ENCODE peak calls at places on chromosomes 11 and 22, in seven cellular contexts. One of them, this sample, is unnamed.

GRCh38 chr11:5967708-5968107 is 586 bp downstream of the OR56A5 start:
- DNase-seq in hypothalamus: no peak
- DNase-seq in gastrocnemius medialis: no peak
- DNase-seq in T-helper 1 cell: no peak
- DNase-seq in GM20000: no peak
- DNase-seq in SHP77: no peak
- DNase-seq in head of caudate nucleus: no peak
- DNase-seq in this sample: no peak

GRCh38 chr11:26229270-26229669 is 102.7 kb upstream of the ANO3 start:
- DNase-seq in gastrocnemius medialis: no peak
- DNase-seq in SHP77: no peak
- DNase-seq in head of caudate nucleus: no peak
- DNase-seq in hypothalamus: no peak
- DNase-seq in GM20000: no peak
- DNase-seq in T-helper 1 cell: no peak
- DNase-seq in this sample: no peak

GRCh38 chr11:118415739-118416068 is 14.3 kb downstream of the ATP5MG start:
- DNase-seq in gastrocnemius medialis: no peak
- DNase-seq in SHP77: no peak
- DNase-seq in GM20000: no peak
- DNase-seq in hypothalamus: no peak
- DNase-seq in T-helper 1 cell: no peak
- DNase-seq in head of caudate nucleus: no peak
- DNase-seq in this sample: peak; percentile 36

GRCh38 chr11:33444835-33445594 is 187.8 kb downstream of the HIPK3 start:
- DNase-seq in hypothalamus: no peak
- DNase-seq in T-helper 1 cell: no peak
- DNase-seq in SHP77: no peak
- DNase-seq in gastrocnemius medialis: no peak
- DNase-seq in GM20000: no peak
- DNase-seq in head of caudate nucleus: peak; percentile 55
- DNase-seq in this sample: no peak

GRCh38 chr11:44943696-44944095 is 7.0 kb downstream of the TP53I11 start:
- DNase-seq in hypothalamus: no peak
- DNase-seq in SHP77: peak; percentile 40
- DNase-seq in head of caudate nucleus: no peak
- DNase-seq in GM20000: no peak
- DNase-seq in T-helper 1 cell: no peak
- DNase-seq in gastrocnemius medialis: no peak
- DNase-seq in this sample: no peak

GRCh38 chr11:9075441-9076000 is 15.9 kb downstream of the SCUBE2 start:
- DNase-seq in T-helper 1 cell: no peak
- DNase-seq in GM20000: no peak
- DNase-seq in gastrocnemius medialis: no peak
- DNase-seq in head of caudate nucleus: no peak
- DNase-seq in hypothalamus: no peak
- DNase-seq in SHP77: no peak
- DNase-seq in this sample: no peak

GRCh38 chr11:100849009-100849913 is 162.2 kb downstream of the ARHGAP42 start:
- DNase-seq in head of caudate nucleus: no peak
- DNase-seq in gastrocnemius medialis: no peak
- DNase-seq in SHP77: no peak
- DNase-seq in T-helper 1 cell: no peak
- DNase-seq in hypothalamus: no peak
- DNase-seq in GM20000: no peak
- DNase-seq in this sample: no peak

GRCh38 chr11:74004694-74005615 is 3.9 kb downstream of the UCP3 start:
- DNase-seq in T-helper 1 cell: peak; percentile 66
- DNase-seq in GM20000: no peak
- DNase-seq in hypothalamus: no peak
- DNase-seq in head of caudate nucleus: no peak
- DNase-seq in gastrocnemius medialis: no peak
- DNase-seq in SHP77: no peak
- DNase-seq in this sample: peak; percentile 24

GRCh38 chr11:128734439-128735224 is 40.8 kb downstream of the FLI1 start:
- DNase-seq in hypothalamus: no peak
- DNase-seq in head of caudate nucleus: peak; percentile 37
- DNase-seq in gastrocnemius medialis: peak; percentile 14
- DNase-seq in GM20000: no peak
- DNase-seq in T-helper 1 cell: no peak
- DNase-seq in SHP77: no peak
- DNase-seq in this sample: no peak

GRCh38 chr11:21169639-21170038 is 500.3 kb downstream of the NELL1 start:
- DNase-seq in head of caudate nucleus: no peak
- DNase-seq in gastrocnemius medialis: no peak
- DNase-seq in T-helper 1 cell: no peak
- DNase-seq in GM20000: no peak
- DNase-seq in hypothalamus: no peak
- DNase-seq in SHP77: no peak
- DNase-seq in this sample: no peak

GRCh38 chr11:19160839-19161238 is 40.9 kb downstream of the CSRP3 start:
- DNase-seq in hypothalamus: no peak
- DNase-seq in GM20000: no peak
- DNase-seq in SHP77: no peak
- DNase-seq in gastrocnemius medialis: no peak
- DNase-seq in T-helper 1 cell: no peak
- DNase-seq in head of caudate nucleus: no peak
- DNase-seq in this sample: no peak

GRCh38 chr11:32902089-32902665 is 9.6 kb downstream of the QSER1 start:
- DNase-seq in SHP77: no peak
- DNase-seq in GM20000: no peak
- DNase-seq in head of caudate nucleus: no peak
- DNase-seq in gastrocnemius medialis: no peak
- DNase-seq in hypothalamus: no peak
- DNase-seq in T-helper 1 cell: no peak
- DNase-seq in this sample: no peak

GRCh38 chr11:2418961-2419360 is 18.4 kb downstream of the TSSC4 start:
- DNase-seq in hypothalamus: no peak
- DNase-seq in gastrocnemius medialis: no peak
- DNase-seq in GM20000: no peak
- DNase-seq in head of caudate nucleus: no peak
- DNase-seq in T-helper 1 cell: no peak
- DNase-seq in SHP77: no peak
- DNase-seq in this sample: no peak

GRCh38 chr11:86644291-86644690 is 28.1 kb downstream of the ME3 start:
- DNase-seq in gastrocnemius medialis: no peak
- DNase-seq in SHP77: no peak
- DNase-seq in hypothalamus: no peak
- DNase-seq in T-helper 1 cell: no peak
- DNase-seq in GM20000: no peak
- DNase-seq in head of caudate nucleus: no peak
- DNase-seq in this sample: no peak

GRCh38 chr11:4748435-4748834 is 21.3 kb downstream of the OR51F1 start:
- DNase-seq in head of caudate nucleus: no peak
- DNase-seq in T-helper 1 cell: no peak
- DNase-seq in SHP77: no peak
- DNase-seq in gastrocnemius medialis: no peak
- DNase-seq in GM20000: no peak
- DNase-seq in hypothalamus: no peak
- DNase-seq in this sample: no peak

GRCh38 chr22:45196926-45197605 is 33.3 kb downstream of the NUP50 start:
- DNase-seq in gastrocnemius medialis: no peak
- DNase-seq in SHP77: no peak
- DNase-seq in hypothalamus: no peak
- DNase-seq in GM20000: peak; percentile 14
- DNase-seq in head of caudate nucleus: no peak
- DNase-seq in T-helper 1 cell: no peak
- DNase-seq in this sample: no peak

GRCh38 chr11:9735236-9735635 is 71.4 kb downstream of the SWAP70 start:
- DNase-seq in T-helper 1 cell: no peak
- DNase-seq in gastrocnemius medialis: no peak
- DNase-seq in GM20000: no peak
- DNase-seq in hypothalamus: no peak
- DNase-seq in SHP77: no peak
- DNase-seq in head of caudate nucleus: no peak
- DNase-seq in this sample: no peak

GRCh38 chr22:48720662-48721393 is 1106.8 kb downstream of the BRD1 start:
- DNase-seq in hypothalamus: no peak
- DNase-seq in GM20000: no peak
- DNase-seq in SHP77: no peak
- DNase-seq in T-helper 1 cell: no peak
- DNase-seq in head of caudate nucleus: no peak
- DNase-seq in gastrocnemius medialis: no peak
- DNase-seq in this sample: no peak

GRCh38 chr11:110747531-110747930 is 35.3 kb upstream of the ARHGAP20 start:
- DNase-seq in hypothalamus: no peak
- DNase-seq in T-helper 1 cell: no peak
- DNase-seq in SHP77: no peak
- DNase-seq in GM20000: no peak
- DNase-seq in gastrocnemius medialis: no peak
- DNase-seq in head of caudate nucleus: no peak
- DNase-seq in this sample: no peak

GRCh38 chr22:31346733-31347250 is 646 bp upstream of the PATZ1 start:
- DNase-seq in hypothalamus: no peak
- DNase-seq in GM20000: peak; percentile 81
- DNase-seq in SHP77: peak; percentile 45
- DNase-seq in head of caudate nucleus: peak; percentile 68
- DNase-seq in T-helper 1 cell: peak; percentile 17
- DNase-seq in gastrocnemius medialis: no peak
- DNase-seq in this sample: peak; percentile 55

GRCh38 chr22:28813772-28814518 is 13.6 kb upstream of the XBP1 start:
- DNase-seq in gastrocnemius medialis: peak; percentile 9
- DNase-seq in head of caudate nucleus: peak; percentile 10
- DNase-seq in T-helper 1 cell: no peak
- DNase-seq in GM20000: no peak
- DNase-seq in SHP77: peak; percentile 53
- DNase-seq in hypothalamus: no peak
- DNase-seq in this sample: no peak

GRCh38 chr11:75107187-75107586 is 10.5 kb upstream of the OR2AT4 start:
- DNase-seq in GM20000: no peak
- DNase-seq in SHP77: no peak
- DNase-seq in T-helper 1 cell: no peak
- DNase-seq in gastrocnemius medialis: no peak
- DNase-seq in hypothalamus: no peak
- DNase-seq in head of caudate nucleus: no peak
- DNase-seq in this sample: no peak

GRCh38 chr11:112778091-112778889 is 182.9 kb upstream of the NCAM1 start:
- DNase-seq in hypothalamus: no peak
- DNase-seq in T-helper 1 cell: no peak
- DNase-seq in GM20000: no peak
- DNase-seq in gastrocnemius medialis: no peak
- DNase-seq in head of caudate nucleus: no peak
- DNase-seq in SHP77: no peak
- DNase-seq in this sample: no peak

GRCh38 chr22:17435375-17435774 is 66.1 kb downstream of the CECR2 start:
- DNase-seq in gastrocnemius medialis: no peak
- DNase-seq in hypothalamus: no peak
- DNase-seq in head of caudate nucleus: no peak
- DNase-seq in SHP77: no peak
- DNase-seq in GM20000: no peak
- DNase-seq in T-helper 1 cell: no peak
- DNase-seq in this sample: no peak

GRCh38 chr11:73330569-73331093 is 22.6 kb downstream of the ARHGEF17 start:
- DNase-seq in SHP77: no peak
- DNase-seq in head of caudate nucleus: no peak
- DNase-seq in gastrocnemius medialis: no peak
- DNase-seq in GM20000: no peak
- DNase-seq in T-helper 1 cell: no peak
- DNase-seq in hypothalamus: no peak
- DNase-seq in this sample: no peak

GRCh38 chr11:126591966-126592489 is 236.5 kb downstream of the ST3GAL4 start:
- DNase-seq in gastrocnemius medialis: no peak
- DNase-seq in T-helper 1 cell: no peak
- DNase-seq in hypothalamus: no peak
- DNase-seq in GM20000: no peak
- DNase-seq in SHP77: no peak
- DNase-seq in head of caudate nucleus: no peak
- DNase-seq in this sample: no peak

This sample was measured in NCI-H510A treated with DMSO at 0.1 percent for 48 hours.